ENCODE peak calls at places on chromosomes 1 and 21, in four cellular contexts. E is tibial nerve, I is A673, T is BJ. K is an unnamed sample.
A peak's percentile ranks its signal among the peaks of the same experiment; 100 is the strongest.

GRCh38 chr1:185561629-185562028 is 172.6 kb upstream of the HMCN1 start:
- DNase-seq in E (no peak), I (no peak), T (peak; percentile 58), K (no peak)

GRCh38 chr1:226060427-226060826 is 2.1 kb upstream of the H3-3A start:
- DNase-seq in E (no peak), I (no peak), T (no peak), K (no peak)

GRCh38 chr1:21244986-21245687 is 45.1 kb downstream of the ECE1 start:
- DNase-seq in E (no peak), I (no peak), T (no peak), K (no peak)

GRCh38 chr1:201551877-201552731 is 13.2 kb downstream of the NAV1 start:
- DNase-seq in E (no peak), I (no peak), T (peak; percentile 70), K (peak; percentile 88)

GRCh38 chr21:31530918-31531705 is 128.4 kb upstream of the SOD1 start:
- DNase-seq in E (no peak), I (peak; percentile 30), T (no peak), K (no peak)

GRCh38 chr1:171350579-171350978 is 36.6 kb downstream of the FMO4 start:
- DNase-seq in E (no peak), I (no peak), T (no peak), K (no peak)

GRCh38 chr1:169113613-169114119 is 7.2 kb downstream of the ATP1B1 start:
- DNase-seq in E (no peak), I (no peak), T (peak; percentile 76), K (peak; percentile 93)

GRCh38 chr1:4972761-4973320 is 318.4 kb downstream of the AJAP1 start:
- DNase-seq in E (no peak), I (no peak), T (no peak), K (no peak)

GRCh38 chr1:151790940-151791651 is 796 bp upstream of the TDRKH start:
- DNase-seq in E (no peak), I (no peak), T (no peak), K (peak; percentile 10)

GRCh38 chr1:2168535-2168934 is 26.0 kb downstream of the FAAP20 start:
- DNase-seq in E (no peak), I (no peak), T (no peak), K (no peak)

GRCh38 chr1:41314781-41315481 is 46.3 kb upstream of the FOXO6 start:
- DNase-seq in E (no peak), I (peak; percentile 45), T (no peak), K (no peak)

GRCh38 chr1:98005326-98006010 is 84.6 kb upstream of the DPYD start:
- DNase-seq in E (no peak), I (no peak), T (no peak), K (no peak)

GRCh38 chr1:97999320-97999719 is 78.5 kb upstream of the DPYD start:
- DNase-seq in E (no peak), I (no peak), T (peak; percentile 53), K (peak; percentile 54)

GRCh38 chr1:98003442-98003841 is 82.6 kb upstream of the DPYD start:
- DNase-seq in E (no peak), I (peak; percentile 27), T (no peak), K (no peak)

GRCh38 chr1:98002288-98002687 is 81.5 kb upstream of the DPYD start:
- DNase-seq in E (no peak), I (no peak), T (no peak), K (no peak)

GRCh38 chr1:98001764-98002163 is 80.9 kb upstream of the DPYD start:
- DNase-seq in E (no peak), I (peak; percentile 13), T (no peak), K (no peak)
- TF ChIP-seq CTCF in E (no peak), I (peak; percentile 54), T (peak; percentile 37), K (no peak)

DNA sequence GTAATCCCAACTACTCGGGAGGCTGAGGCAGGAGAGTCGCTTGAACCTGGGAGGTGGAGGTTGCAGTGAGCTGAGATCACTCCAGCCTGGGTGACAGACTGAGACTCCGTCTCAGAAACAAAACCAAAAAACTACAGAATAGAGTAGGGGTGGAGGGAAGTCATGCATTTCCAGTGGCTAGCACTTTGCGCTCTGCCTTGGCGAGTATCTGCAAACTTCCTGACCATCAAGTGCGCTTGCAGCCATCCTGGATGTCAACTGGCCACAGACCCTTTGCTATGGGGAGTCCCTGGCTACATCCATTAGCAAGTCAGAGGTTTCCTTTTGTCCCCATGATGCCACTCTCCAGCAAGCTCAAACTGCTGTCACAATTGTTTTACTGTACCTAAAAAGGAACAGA is 42.3 kb downstream of the VPS26C start:
- DNase-seq in E (no peak), I (no peak), T (no peak), K (no peak)
- H3K36me3 ChIP-seq in E (peaks cover 7% of the 10 kb centered on the region), I (peaks cover 40% of the 10 kb centered on the region), T (peaks cover 24% of the 10 kb centered on the region), K (peaks cover 1% of the 10 kb centered on the region)

GRCh38 chr1:231091853-231092301 is 51.8 kb upstream of the FAM89A start:
- DNase-seq in E (no peak), I (peak; percentile 42), T (no peak), K (no peak)
- TF ChIP-seq CTCF in E (no peak), I (peak; percentile 52), T (peak; percentile 59), K (peak; percentile 50)

DNA sequence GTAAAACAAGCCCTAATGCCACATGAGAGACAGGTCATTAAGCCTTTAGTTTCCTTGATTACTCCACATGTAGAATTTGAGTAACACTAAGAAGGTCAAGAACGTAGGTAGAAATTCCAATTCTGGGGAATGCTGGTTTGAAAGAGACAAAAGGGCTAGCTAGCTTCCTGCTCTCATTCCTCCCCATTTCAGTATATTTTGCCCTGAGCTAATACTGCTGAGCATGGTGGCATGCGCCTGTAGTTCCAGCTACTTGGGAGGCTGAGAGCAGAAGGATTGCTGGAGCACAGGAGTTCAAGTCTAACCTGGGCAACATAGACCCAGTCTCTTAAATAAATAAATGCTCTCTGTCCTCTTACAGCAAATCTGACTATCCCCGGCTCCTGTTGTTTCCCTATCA is 12.8 kb downstream of the PRDX6 start:
- DNase-seq in E (no peak), I (no peak), T (no peak), K (no peak)
- H3K36me3 ChIP-seq in E (peaks cover 13% of the 10 kb centered on the region), I (peaks cover 45% of the 10 kb centered on the region), T (peaks cover 17% of the 10 kb centered on the region), K (peaks cover 3% of the 10 kb centered on the region)

DNA sequence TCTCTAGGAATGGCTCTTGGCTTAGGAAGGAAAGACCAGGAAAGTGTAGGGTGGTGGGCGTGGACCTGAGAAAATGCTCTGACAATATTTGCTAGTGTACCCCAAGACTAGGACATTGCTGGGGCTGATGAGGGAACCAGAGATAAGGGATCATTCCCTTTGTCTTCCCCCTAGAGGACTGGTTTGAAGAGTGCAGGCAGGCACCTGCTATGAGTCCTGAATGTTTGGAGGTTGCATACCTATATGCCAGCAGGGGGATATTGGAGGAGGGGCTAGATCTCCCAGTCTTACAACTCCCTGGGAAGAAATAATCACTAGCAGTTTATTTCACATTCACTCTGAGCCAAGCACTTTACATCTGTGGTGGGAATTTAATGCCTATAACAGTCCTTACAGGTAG is 6.0 kb upstream of the BCL10 start:
- DNase-seq in E (no peak), I (no peak), T (no peak), K (no peak)
- TF ChIP-seq CTCF in E (no peak), I (no peak), T (no peak), K (peak; percentile 23)

DNA sequence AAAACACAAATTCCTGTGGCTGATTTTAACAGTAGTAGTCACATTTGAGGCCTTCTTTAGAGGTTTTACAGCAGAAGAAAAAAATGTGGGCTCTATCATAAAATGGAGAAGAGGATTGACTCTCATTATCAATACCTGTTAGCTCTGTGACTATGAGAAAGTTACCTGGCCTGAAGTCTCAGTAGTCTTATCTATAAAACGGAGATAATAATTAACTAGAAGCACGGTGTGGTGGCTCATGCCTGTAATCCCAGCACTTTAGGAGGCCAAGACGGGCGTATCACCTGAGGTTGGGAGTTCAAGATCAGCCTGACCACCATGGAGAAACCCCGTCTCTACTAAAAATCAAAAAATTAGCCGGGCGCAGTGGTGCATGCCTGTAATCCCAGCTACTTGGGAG is 90.4 kb upstream of the PLPPR4 start:
- DNase-seq in E (no peak), I (no peak), T (no peak), K (no peak)
- H3K36me3 ChIP-seq in E (no peaks in the 10 kb centered on the region), I (no peaks in the 10 kb centered on the region), T (no peaks in the 10 kb centered on the region), K (no peaks in the 10 kb centered on the region)

DNA sequence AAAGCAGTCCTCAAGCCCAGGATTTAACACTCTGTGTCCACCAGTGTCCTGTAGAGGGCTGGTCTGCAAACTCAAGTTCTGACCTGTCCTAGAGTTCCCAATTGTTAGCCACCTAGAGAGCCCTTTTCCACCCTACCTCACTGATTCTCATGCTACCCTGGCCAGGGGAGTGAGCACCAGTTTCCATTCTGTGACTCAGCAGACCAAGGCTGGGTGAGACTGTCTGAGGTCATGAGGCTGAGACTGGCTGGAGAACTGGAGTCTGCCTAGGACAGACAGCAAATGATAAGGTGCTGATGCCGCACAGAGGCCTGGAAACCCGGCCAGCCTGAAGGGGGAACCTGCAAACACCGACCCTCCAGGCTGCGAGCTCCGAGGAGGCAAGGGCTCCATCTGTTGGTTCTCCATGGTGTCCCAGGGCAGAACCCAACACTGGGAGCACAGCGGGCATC is 13.7 kb downstream of the GLIS1 start:
- DNase-seq in E (no peak), I (peak; percentile 22), T (no peak), K (no peak)
- TF ChIP-seq CTCF in E (no peak), I (peak; percentile 45), T (peak; percentile 5), K (no peak)

DNA sequence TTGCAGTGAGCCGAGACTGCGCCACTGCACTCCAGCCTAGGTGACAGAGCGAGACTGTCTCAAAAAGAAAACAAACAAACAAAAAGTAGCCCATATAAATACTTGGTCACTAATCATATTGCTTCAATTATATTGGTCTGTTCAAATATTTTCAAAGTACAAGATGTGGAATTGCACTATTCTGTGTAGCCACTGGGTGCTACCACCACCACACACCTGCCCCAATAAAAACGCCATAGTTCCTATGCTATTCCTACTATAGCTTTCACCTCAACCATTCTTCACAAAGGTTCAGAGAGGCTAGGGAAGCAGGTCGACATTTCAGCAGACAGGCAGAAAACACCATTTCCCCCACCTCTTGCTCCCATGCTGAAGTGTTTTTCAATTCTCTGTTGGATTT is 16.7 kb downstream of the NDC1 start:
- DNase-seq in E (no peak), I (no peak), T (no peak), K (no peak)
- H3K36me3 ChIP-seq in E (no peaks in the 10 kb centered on the region), I (peaks cover 19% of the 10 kb centered on the region), T (peaks cover 2% of the 10 kb centered on the region), K (no peaks in the 10 kb centered on the region)

GRCh38 chr1:54808443-54809207 is 7.5 kb upstream of the TTC22 start:
- DNase-seq in E (no peak), I (no peak), T (no peak), K (no peak)
- TF ChIP-seq CTCF in E (no peak), I (peak; percentile 62), T (peak; percentile 55), K (peak; percentile 37)

GRCh38 chr1:89870998-89871397 is 50.2 kb downstream of the LRRC8D start:
- DNase-seq in E (no peak), I (no peak), T (no peak), K (no peak)
- H3K36me3 ChIP-seq in E (no peaks in the 10 kb centered on the region), I (peaks cover 9% of the 10 kb centered on the region), T (no peaks in the 10 kb centered on the region), K (no peaks in the 10 kb centered on the region)